ENCODE peak calls at places on chromosomes 13 and 19, in nine cellular contexts. Q is glutamatergic neuron; W is neural progenitor cell; L is fibroblast of pulmonary artery; R is tibial artery; K is astrocyte of the cerebellum; Z is HCT116; T is CD4-positive, alpha-beta T cell; E is ovary. X is an unnamed sample.

GRCh38 chr19:14473915-14474578 is 1.1 kb downstream of the PTGER1 start:
- DNase-seq in Q (peak), W (no peak), L (no peak), R (no peak), K (no peak), Z (no peak), T (no peak), E (no peak), X (no peak)

GRCh38 chr13:113742445-113743120 is 16.4 kb upstream of the TMEM255B start:
- DNase-seq in Q (no peak), W (no peak), L (no peak), R (no peak), K (no peak), Z (no peak), T (no peak), E (no peak), X (no peak)

GRCh38 chr19:42412223-42412622 is 15.0 kb downstream of the LIPE start:
- DNase-seq in Q (peak), W (peak), L (no peak), R (no peak), K (no peak), Z (no peak), T (no peak), E (no peak), X (no peak)

GRCh38 chr19:42121666-42122069 is 10.6 kb downstream of the POU2F2 start:
- DNase-seq in Q (no peak), W (no peak), L (peak), R (peak), K (no peak), Z (no peak), T (peak), E (no peak), X (no peak)

GRCh38 chr19:17762505-17763229 is 11.4 kb downstream of the FCHO1 start:
- DNase-seq in Q (peak), W (peak), L (peak), R (no peak), K (peak), Z (no peak), T (no peak), E (no peak), X (peak)

GRCh38 chr13:41065098-41065497 is 3.8 kb downstream of the WBP4 start:
- DNase-seq in Q (no peak), W (no peak), L (peak), R (no peak), K (peak), Z (no peak), T (no peak), E (no peak), X (no peak)

GRCh38 chr19:51690359-51691121 is 2.6 kb upstream of the SPACA6 start:
- DNase-seq in Q (peak), W (peak), L (peak), R (no peak), K (no peak), Z (no peak), T (peak), E (peak), X (no peak)

GRCh38 chr19:41298327-41298964 is 11.5 kb upstream of the CCDC97 start:
- DNase-seq in Q (peak), W (no peak), L (peak), R (peak), K (peak), Z (no peak), T (peak), E (no peak), X (no peak)

GRCh38 chr13:94248454-94249233 is 230.8 kb downstream of the DCT start:
- DNase-seq in Q (no peak), W (no peak), L (no peak), R (no peak), K (no peak), Z (no peak), T (no peak), E (no peak), X (no peak)

GRCh38 chr13:107069107-107069776 is 501.3 kb upstream of the ARGLU1 start:
- DNase-seq in Q (no peak), W (peak), L (no peak), R (no peak), K (no peak), Z (no peak), T (no peak), E (no peak), X (no peak)

GRCh38 chr13:84243340-84243739 is 361.1 kb upstream of the SLITRK1 start:
- DNase-seq in Q (no peak), W (no peak), L (no peak), R (no peak), K (no peak), Z (no peak), T (no peak), E (no peak), X (no peak)

GRCh38 chr13:42043676-42044075 is 4.8 kb upstream of the DGKH start:
- DNase-seq in Q (no peak), W (no peak), L (no peak), R (no peak), K (no peak), Z (no peak), T (no peak), E (no peak), X (no peak)

GRCh38 chr19:56643460-56643763 is 453 bp downstream of the SMIM17 start:
- DNase-seq in Q (no peak), W (no peak), L (no peak), R (no peak), K (no peak), Z (no peak), T (no peak), E (no peak), X (no peak)

GRCh38 chr13:100625447-100625846 is 36.9 kb upstream of the GGACT start:
- DNase-seq in Q (no peak), W (no peak), L (no peak), R (no peak), K (no peak), Z (no peak), T (no peak), E (no peak), X (no peak)

GRCh38 chr13:38180670-38181069 is 169.0 kb upstream of the UFM1 start:
- DNase-seq in Q (no peak), W (no peak), L (no peak), R (no peak), K (no peak), Z (no peak), T (no peak), E (no peak), X (no peak)

GRCh38 chr13:25175026-25175425 is 2.9 kb upstream of the AMER2 start:
- DNase-seq in Q (no peak), W (no peak), L (no peak), R (no peak), K (no peak), Z (no peak), T (no peak), E (no peak), X (no peak)

GRCh38 chr13:42893346-42893745 is 98.7 kb downstream of the EPSTI1 start:
- DNase-seq in Q (no peak), W (no peak), L (peak), R (no peak), K (no peak), Z (no peak), T (no peak), E (no peak), X (no peak)

GRCh38 chr13:98406971-98407370 is 169.9 kb downstream of the STK24 start:
- DNase-seq in Q (no peak), W (no peak), L (no peak), R (no peak), K (no peak), Z (no peak), T (no peak), E (no peak), X (no peak)

GRCh38 chr13:36154567-36155231 is 23.5 kb upstream of the DCLK1 start:
- DNase-seq in Q (peak), W (peak), L (no peak), R (no peak), K (no peak), Z (no peak), T (no peak), E (no peak), X (no peak)

GRCh38 chr13:39895254-39895653 is 239.8 kb downstream of the COG6 start:
- DNase-seq in Q (no peak), W (no peak), L (peak), R (no peak), K (no peak), Z (no peak), T (no peak), E (no peak), X (no peak)

GRCh38 chr13:114226088-114226487 is 8.6 kb upstream of the CDC16 start:
- DNase-seq in Q (no peak), W (no peak), L (no peak), R (no peak), K (no peak), Z (no peak), T (peak), E (no peak), X (no peak)

DNA sequence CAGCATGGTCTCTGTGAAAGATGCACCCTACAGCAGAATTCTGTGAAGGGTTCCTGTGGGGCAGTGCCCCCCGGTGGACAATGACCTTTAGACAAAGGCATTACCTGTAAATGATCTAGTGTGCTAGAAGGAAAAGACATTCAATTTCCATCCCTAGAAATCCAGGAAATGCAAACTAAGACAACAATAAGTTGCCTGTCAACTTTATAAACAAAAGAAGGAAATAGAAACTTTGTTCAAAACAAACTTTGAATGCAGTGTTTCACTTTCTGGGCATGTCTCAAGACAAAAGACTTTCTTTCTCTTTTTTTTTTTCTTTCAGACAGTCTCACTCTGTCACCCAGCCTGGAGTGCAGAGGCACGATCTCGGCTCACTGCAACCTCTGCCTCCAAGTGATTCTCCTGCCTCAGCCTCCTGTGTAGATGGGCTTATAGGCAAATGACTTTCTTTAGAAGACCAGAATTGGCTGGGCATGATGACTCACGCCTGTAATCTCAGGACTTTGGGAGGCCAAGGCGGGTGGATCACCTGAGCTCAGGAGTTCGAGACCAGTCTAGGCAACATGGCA is 15.5 kb downstream of the TEX101 start:
- DNase-seq in Q (no peak), W (no peak), L (no peak), R (no peak), K (no peak), Z (no peak), T (peak), E (no peak), X (no peak)
- TF ChIP-seq CTCF in Q (peak), W (peak), L (peak), R (no peak), K (no peak), Z (peak), T (no peak), E (no peak), X (no peak)

GRCh38 chr19:788821-789472 is 8.3 kb upstream of the PTBP1 start:
- DNase-seq in Q (peak), W (peak), L (no peak), R (no peak), K (no peak), Z (no peak), T (no peak), E (no peak), X (no peak)
- TF ChIP-seq CTCF in Q (no peak), W (no peak), L (no peak), R (no peak), K (no peak), Z (no peak), T (no peak), E (no peak), X (no peak)

GRCh38 chr13:103537616-103538015 is 471.4 kb upstream of the SLC10A2 start:
- DNase-seq in Q (no peak), W (no peak), L (no peak), R (no peak), K (no peak), Z (no peak), T (no peak), E (no peak), X (no peak)

GRCh38 chr13:103540394-103540793 is 474.2 kb upstream of the SLC10A2 start:
- DNase-seq in Q (no peak), W (no peak), L (no peak), R (no peak), K (no peak), Z (no peak), T (no peak), E (no peak), X (no peak)

GRCh38 chr13:103542648-103543047 is 476.4 kb upstream of the SLC10A2 start:
- DNase-seq in Q (no peak), W (no peak), L (no peak), R (no peak), K (no peak), Z (no peak), T (no peak), E (no peak), X (no peak)

GRCh38 chr13:103539721-103540120 is 473.5 kb upstream of the SLC10A2 start:
- DNase-seq in Q (no peak), W (no peak), L (no peak), R (no peak), K (no peak), Z (no peak), T (no peak), E (no peak), X (no peak)

GRCh38 chr13:103539265-103539664 is 473.0 kb upstream of the SLC10A2 start:
- DNase-seq in Q (peak), W (peak), L (no peak), R (no peak), K (no peak), Z (no peak), T (no peak), E (no peak), X (no peak)
- TF ChIP-seq CTCF in Q (no peak), W (peak), L (no peak), R (no peak), K (no peak), Z (no peak), T (no peak), E (no peak), X (no peak)

DNA sequence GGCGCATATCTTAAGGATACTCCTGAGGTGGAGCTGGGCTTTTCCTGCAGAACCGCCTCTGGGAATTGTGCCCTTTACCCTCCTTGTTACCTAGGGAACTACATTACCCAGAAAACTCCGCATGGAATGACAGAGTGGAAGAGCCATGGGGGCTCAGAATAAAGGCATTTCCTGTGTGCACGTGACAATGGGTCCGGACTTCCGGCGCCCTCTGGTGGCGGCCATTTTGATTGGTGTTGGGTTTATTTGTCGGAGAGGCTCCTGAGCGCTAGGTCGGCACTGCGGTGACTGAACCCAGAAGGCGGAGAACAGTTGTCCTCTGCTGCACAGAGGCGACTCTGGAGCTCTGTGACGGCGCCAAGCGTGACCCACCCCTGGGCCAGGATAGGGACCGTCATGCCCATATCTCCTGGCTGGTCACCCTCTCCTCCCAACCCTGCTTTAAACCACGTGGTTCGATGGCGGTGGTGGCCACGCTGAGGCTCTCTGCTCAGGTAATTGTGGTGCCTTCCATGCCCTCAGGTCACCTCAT is at the start of gene ZNF587B:
- DNase-seq in Q (peak), W (peak), L (peak), R (peak), K (peak), Z (peak), T (peak), E (peak), X (peak)
- TF ChIP-seq CTCF in Q (peak), W (peak), L (peak), R (peak), K (peak), Z (peak), T (peak), E (peak), X (peak)